ENCODE peak calls at places on chromosomes 3 and 15, in seven cellular contexts. One of them, this sample, is unnamed.

GRCh38 chr3:186413615-186414415 is 51.8 kb upstream of the DGKG start:
- DNase-seq in GM12878: peak; percentile 17
- DNase-seq in H1: peak; percentile 62
- DNase-seq in K562: no peak
- DNase-seq in HepG2: no peak
- DNase-seq in HCT116: no peak
- DNase-seq in SK-N-SH: peak; percentile 30
- DNase-seq in this sample: no peak

GRCh38 chr3:38022301-38022700 is 7.1 kb downstream of the PLCD1 start:
- DNase-seq in GM12878: no peak
- DNase-seq in H1: no peak
- DNase-seq in K562: no peak
- DNase-seq in HepG2: no peak
- DNase-seq in HCT116: no peak
- DNase-seq in SK-N-SH: no peak
- DNase-seq in this sample: no peak

GRCh38 chr3:40079203-40079844 is 230.2 kb upstream of the EIF1B start:
- DNase-seq in GM12878: no peak
- DNase-seq in H1: no peak
- DNase-seq in K562: no peak
- DNase-seq in HepG2: peak; percentile 9
- DNase-seq in HCT116: no peak
- DNase-seq in SK-N-SH: no peak
- DNase-seq in this sample: no peak

GRCh38 chr3:128083980-128084674 is 31.9 kb downstream of the SEC61A1 start:
- DNase-seq in GM12878: no peak
- DNase-seq in H1: no peak
- DNase-seq in K562: no peak
- DNase-seq in HepG2: no peak
- DNase-seq in HCT116: no peak
- DNase-seq in SK-N-SH: no peak
- DNase-seq in this sample: no peak

GRCh38 chr3:70028311-70028710 is 28.8 kb downstream of the SAMMSON start:
- DNase-seq in GM12878: no peak
- DNase-seq in H1: no peak
- DNase-seq in K562: no peak
- DNase-seq in HepG2: no peak
- DNase-seq in HCT116: no peak
- DNase-seq in SK-N-SH: no peak
- DNase-seq in this sample: no peak

GRCh38 chr15:91132079-91132478 is 32.0 kb downstream of the SV2B start:
- DNase-seq in GM12878: no peak
- DNase-seq in H1: no peak
- DNase-seq in K562: no peak
- DNase-seq in HepG2: peak; percentile 46
- DNase-seq in HCT116: no peak
- DNase-seq in SK-N-SH: no peak
- DNase-seq in this sample: no peak

GRCh38 chr3:99866167-99866810 is 48.6 kb downstream of the CMSS1 start:
- DNase-seq in GM12878: peak; percentile 41
- DNase-seq in H1: no peak
- DNase-seq in K562: no peak
- DNase-seq in HepG2: no peak
- DNase-seq in HCT116: no peak
- DNase-seq in SK-N-SH: no peak
- DNase-seq in this sample: no peak

GRCh38 chr3:129890125-129890524 is 3.4 kb downstream of the TMCC1 start:
- DNase-seq in GM12878: peak; percentile 15
- DNase-seq in H1: no peak
- DNase-seq in K562: no peak
- DNase-seq in HepG2: peak; percentile 64
- DNase-seq in HCT116: no peak
- DNase-seq in SK-N-SH: no peak
- DNase-seq in this sample: no peak

GRCh38 chr3:66633564-66633963 is 132.7 kb upstream of the LRIG1 start:
- DNase-seq in GM12878: no peak
- DNase-seq in H1: no peak
- DNase-seq in K562: no peak
- DNase-seq in HepG2: no peak
- DNase-seq in HCT116: no peak
- DNase-seq in SK-N-SH: no peak
- DNase-seq in this sample: no peak

GRCh38 chr3:167740961-167741587 is 5.6 kb downstream of the SERPINI1 start:
- DNase-seq in GM12878: no peak
- DNase-seq in H1: no peak
- DNase-seq in K562: peak; percentile 75
- DNase-seq in HepG2: peak; percentile 43
- DNase-seq in HCT116: peak; percentile 38
- DNase-seq in SK-N-SH: peak; percentile 51
- DNase-seq in this sample: no peak

GRCh38 chr3:155131104-155131503 is 51.0 kb downstream of the MME start:
- DNase-seq in GM12878: no peak
- DNase-seq in H1: no peak
- DNase-seq in K562: peak; percentile 92
- DNase-seq in HepG2: no peak
- DNase-seq in HCT116: no peak
- DNase-seq in SK-N-SH: no peak
- DNase-seq in this sample: no peak

GRCh38 chr3:31804251-31805051 is 176.6 kb downstream of the OSBPL10 start:
- DNase-seq in GM12878: no peak
- DNase-seq in H1: no peak
- DNase-seq in K562: no peak
- DNase-seq in HepG2: no peak
- DNase-seq in HCT116: no peak
- DNase-seq in SK-N-SH: no peak
- DNase-seq in this sample: no peak

GRCh38 chr15:101568304-101568703 is 78.8 kb upstream of the PCSK6 start:
- DNase-seq in GM12878: no peak
- DNase-seq in H1: peak; percentile 14
- DNase-seq in K562: no peak
- DNase-seq in HepG2: no peak
- DNase-seq in HCT116: no peak
- DNase-seq in SK-N-SH: no peak
- DNase-seq in this sample: no peak

GRCh38 chr15:38991126-38991525 is 426.5 kb upstream of the RASGRP1 start:
- DNase-seq in GM12878: no peak
- DNase-seq in H1: no peak
- DNase-seq in K562: peak; percentile 8
- DNase-seq in HepG2: peak; percentile 13
- DNase-seq in HCT116: peak; percentile 8
- DNase-seq in SK-N-SH: peak; percentile 36
- DNase-seq in this sample: peak; percentile 4

GRCh38 chr15:49238342-49238741 is 68.3 kb downstream of the GALK2 start:
- DNase-seq in GM12878: no peak
- DNase-seq in H1: no peak
- DNase-seq in K562: no peak
- DNase-seq in HepG2: no peak
- DNase-seq in HCT116: no peak
- DNase-seq in SK-N-SH: peak; percentile 44
- DNase-seq in this sample: no peak

GRCh38 chr3:182005683-182006082 is 294.0 kb downstream of the SOX2 start:
- DNase-seq in GM12878: no peak
- DNase-seq in H1: no peak
- DNase-seq in K562: peak; percentile 34
- DNase-seq in HepG2: no peak
- DNase-seq in HCT116: no peak
- DNase-seq in SK-N-SH: no peak
- DNase-seq in this sample: no peak
- H3K4me3 ChIP-seq in GM12878: no peak overlapping the region
- H3K4me3 ChIP-seq in H1: no peak overlapping the region
- H3K4me3 ChIP-seq in K562: no peak overlapping the region
- H3K4me3 ChIP-seq in HepG2: no peak overlapping the region
- H3K4me3 ChIP-seq in HCT116: no peak overlapping the region
- H3K4me3 ChIP-seq in SK-N-SH: no peak overlapping the region
- H3K4me3 ChIP-seq in this sample: no peak overlapping the region

GRCh38 chr3:107208796-107209195 is 168.4 kb upstream of the CCDC54 start:
- DNase-seq in GM12878: no peak
- DNase-seq in H1: no peak
- DNase-seq in K562: no peak
- DNase-seq in HepG2: no peak
- DNase-seq in HCT116: no peak
- DNase-seq in SK-N-SH: no peak
- DNase-seq in this sample: no peak

GRCh38 chr3:107206141-107206540 is 171.1 kb upstream of the CCDC54 start:
- DNase-seq in GM12878: no peak
- DNase-seq in H1: no peak
- DNase-seq in K562: peak; percentile 41
- DNase-seq in HepG2: peak; percentile 32
- DNase-seq in HCT116: peak; percentile 37
- DNase-seq in SK-N-SH: peak; percentile 27
- DNase-seq in this sample: no peak

GRCh38 chr3:107208100-107208499 is 169.1 kb upstream of the CCDC54 start:
- DNase-seq in GM12878: no peak
- DNase-seq in H1: no peak
- DNase-seq in K562: no peak
- DNase-seq in HepG2: no peak
- DNase-seq in HCT116: peak; percentile 28
- DNase-seq in SK-N-SH: no peak
- DNase-seq in this sample: no peak

GRCh38 chr3:107205354-107205753 is 171.9 kb upstream of the CCDC54 start:
- DNase-seq in GM12878: no peak
- DNase-seq in H1: no peak
- DNase-seq in K562: no peak
- DNase-seq in HepG2: no peak
- DNase-seq in HCT116: no peak
- DNase-seq in SK-N-SH: no peak
- DNase-seq in this sample: no peak

DNA sequence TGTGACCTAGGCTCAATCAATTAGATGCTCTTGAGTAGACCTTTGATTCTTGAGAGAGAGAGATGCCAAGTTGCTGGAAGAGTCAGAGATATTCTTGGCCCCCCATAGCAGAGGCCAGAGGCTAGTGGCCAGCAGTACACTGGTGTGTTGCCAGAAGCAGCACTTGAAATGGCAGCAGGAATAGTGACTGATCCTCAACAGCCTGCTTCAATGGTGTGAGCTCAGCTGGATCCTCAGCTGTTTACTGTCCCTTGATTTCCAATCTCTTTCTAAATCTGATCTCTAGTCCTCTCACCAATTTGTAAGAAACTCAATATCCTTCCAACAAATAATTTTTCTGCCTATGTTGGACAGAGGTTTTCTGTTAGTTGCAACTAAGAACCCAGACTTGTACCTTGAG is 170.3 kb upstream of the CCDC54 start:
- DNase-seq in GM12878: no peak
- DNase-seq in H1: no peak
- DNase-seq in K562: no peak
- DNase-seq in HepG2: no peak
- DNase-seq in HCT116: no peak
- DNase-seq in SK-N-SH: no peak
- DNase-seq in this sample: no peak
- TF ChIP-seq SIN3A in GM12878: no peak
- TF ChIP-seq SIN3A in H1: no peak
- TF ChIP-seq SIN3A in K562: no peak
- TF ChIP-seq SIN3A in HepG2: no peak
- TF ChIP-seq SIN3A in HCT116: no peak
- TF ChIP-seq SIN3A in SK-N-SH: no peak
- TF ChIP-seq SIN3A in this sample: no peak

DNA sequence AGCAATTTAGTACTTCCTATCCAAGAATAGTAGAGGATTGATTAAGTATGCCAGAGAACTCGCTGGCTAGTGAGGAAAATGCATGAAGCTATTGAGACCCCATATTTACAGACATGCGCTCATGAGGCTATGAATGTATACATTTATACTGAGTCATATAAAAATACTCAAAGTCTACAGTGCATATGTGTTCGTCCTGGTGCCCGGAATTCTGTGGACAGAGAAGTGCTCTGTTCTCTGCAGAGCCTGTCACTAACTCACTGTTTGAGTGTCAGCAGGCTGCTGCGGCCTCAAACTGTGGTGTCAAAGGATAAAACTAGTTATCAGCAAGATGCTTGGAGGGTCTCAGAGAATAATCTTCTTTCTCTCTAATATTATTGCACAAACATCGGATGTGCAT is 50.2 kb upstream of the TSC22D2 start:
- DNase-seq in GM12878: no peak
- DNase-seq in H1: no peak
- DNase-seq in K562: no peak
- DNase-seq in HepG2: no peak
- DNase-seq in HCT116: no peak
- DNase-seq in SK-N-SH: no peak
- DNase-seq in this sample: no peak
- H3K4me3 ChIP-seq in GM12878: no peak overlapping the region
- H3K4me3 ChIP-seq in H1: no peak overlapping the region
- H3K4me3 ChIP-seq in K562: no peak overlapping the region
- H3K4me3 ChIP-seq in HepG2: no peak overlapping the region
- H3K4me3 ChIP-seq in HCT116: no peak overlapping the region
- H3K4me3 ChIP-seq in SK-N-SH: no peak overlapping the region
- H3K4me3 ChIP-seq in this sample: peak overlapping the region; percentile 3

GRCh38 chr3:88000853-88001252 is 58.0 kb downstream of the CGGBP1 start:
- DNase-seq in GM12878: no peak
- DNase-seq in H1: peak; percentile 57
- DNase-seq in K562: no peak
- DNase-seq in HepG2: no peak
- DNase-seq in HCT116: no peak
- DNase-seq in SK-N-SH: peak; percentile 12
- DNase-seq in this sample: no peak

GRCh38 chr3:87996845-87997244 is 62.0 kb downstream of the CGGBP1 start:
- DNase-seq in GM12878: no peak
- DNase-seq in H1: no peak
- DNase-seq in K562: no peak
- DNase-seq in HepG2: no peak
- DNase-seq in HCT116: no peak
- DNase-seq in SK-N-SH: no peak
- DNase-seq in this sample: no peak

GRCh38 chr3:87993566-87993965 is 65.2 kb downstream of the CGGBP1 start:
- DNase-seq in GM12878: no peak
- DNase-seq in H1: no peak
- DNase-seq in K562: no peak
- DNase-seq in HepG2: no peak
- DNase-seq in HCT116: no peak
- DNase-seq in SK-N-SH: no peak
- DNase-seq in this sample: no peak

GRCh38 chr3:87997966-87998365 is 60.8 kb downstream of the CGGBP1 start:
- DNase-seq in GM12878: no peak
- DNase-seq in H1: no peak
- DNase-seq in K562: no peak
- DNase-seq in HepG2: no peak
- DNase-seq in HCT116: no peak
- DNase-seq in SK-N-SH: no peak
- DNase-seq in this sample: no peak

DNA sequence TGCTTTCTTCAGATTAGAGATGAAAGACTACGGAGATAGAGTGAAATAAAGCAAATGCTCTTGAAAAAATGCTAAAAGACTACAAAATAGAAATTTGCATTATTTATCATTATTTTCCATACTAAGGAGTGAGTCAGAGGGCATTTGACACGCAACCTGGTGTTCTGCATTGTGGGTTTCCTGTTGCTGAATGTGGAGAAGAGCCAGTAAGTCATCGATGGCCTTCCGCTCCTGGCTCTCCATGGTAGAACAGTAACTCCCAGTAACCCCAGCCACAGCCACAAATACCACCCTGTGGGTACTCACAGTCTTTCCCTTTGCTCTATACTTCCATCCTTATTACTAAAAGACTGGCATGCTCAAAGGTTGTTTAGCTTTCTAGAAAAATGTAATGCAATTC is 61.5 kb downstream of the CGGBP1 start:
- DNase-seq in GM12878: peak; percentile 26
- DNase-seq in H1: no peak
- DNase-seq in K562: no peak
- DNase-seq in HepG2: no peak
- DNase-seq in HCT116: no peak
- DNase-seq in SK-N-SH: no peak
- DNase-seq in this sample: no peak
- TF ChIP-seq SIN3A in GM12878: no peak
- TF ChIP-seq SIN3A in H1: no peak
- TF ChIP-seq SIN3A in K562: no peak
- TF ChIP-seq SIN3A in HepG2: no peak
- TF ChIP-seq SIN3A in HCT116: no peak
- TF ChIP-seq SIN3A in SK-N-SH: no peak
- TF ChIP-seq SIN3A in this sample: no peak